ENCODE peak calls at places on chromosomes 5 and 9, in eight cellular contexts. One of them, this sample, is unnamed.
A peak's percentile ranks its signal among the peaks of the same experiment; 100 is the strongest.

GRCh38 chr5:90293931-90294330 is 115.6 kb downstream of the CETN3 start:
- DNase-seq in AML-193: no peak
- DNase-seq in CD4-positive, alpha-beta T cell: no peak
- DNase-seq in AG04450: no peak
- DNase-seq in amniotic stem cell: no peak
- DNase-seq in esophagus muscularis mucosa: no peak
- DNase-seq in activated naive CD8-positive, alpha-beta T cell treated with anti-CD3 and anti-CD28 coated beads, Interleukin-2, amount 50 U/mL, for 24 hours: no peak
- DNase-seq in NCI-H2029: no peak
- DNase-seq in this sample: peak; percentile 35

GRCh38 chr5:51859624-51860023 is 476.4 kb downstream of the ISL1 start:
- DNase-seq in esophagus muscularis mucosa: no peak
- DNase-seq in activated naive CD8-positive, alpha-beta T cell treated with anti-CD3 and anti-CD28 coated beads, Interleukin-2, amount 50 U/mL, for 24 hours: no peak
- DNase-seq in AG04450: no peak
- DNase-seq in amniotic stem cell: no peak
- DNase-seq in CD4-positive, alpha-beta T cell: no peak
- DNase-seq in NCI-H2029: no peak
- DNase-seq in AML-193: no peak
- DNase-seq in this sample: no peak

GRCh38 chr5:7763621-7764072 is 87.3 kb downstream of the CFAP90 start:
- DNase-seq in esophagus muscularis mucosa: peak; percentile 91
- DNase-seq in AG04450: no peak
- DNase-seq in NCI-H2029: peak; percentile 57
- DNase-seq in AML-193: no peak
- DNase-seq in activated naive CD8-positive, alpha-beta T cell treated with anti-CD3 and anti-CD28 coated beads, Interleukin-2, amount 50 U/mL, for 24 hours: no peak
- DNase-seq in CD4-positive, alpha-beta T cell: no peak
- DNase-seq in amniotic stem cell: no peak
- DNase-seq in this sample: no peak

GRCh38 chr9:108786756-108787663 is 68.8 kb downstream of the ACTL7B start:
- DNase-seq in CD4-positive, alpha-beta T cell: no peak
- DNase-seq in AG04450: no peak
- DNase-seq in NCI-H2029: no peak
- DNase-seq in esophagus muscularis mucosa: no peak
- DNase-seq in activated naive CD8-positive, alpha-beta T cell treated with anti-CD3 and anti-CD28 coated beads, Interleukin-2, amount 50 U/mL, for 24 hours: no peak
- DNase-seq in AML-193: no peak
- DNase-seq in amniotic stem cell: peak; percentile 35
- DNase-seq in this sample: peak; percentile 83

GRCh38 chr9:124831642-124832364 is 21.5 kb upstream of the WDR38 start:
- DNase-seq in NCI-H2029: no peak
- DNase-seq in esophagus muscularis mucosa: no peak
- DNase-seq in AG04450: no peak
- DNase-seq in activated naive CD8-positive, alpha-beta T cell treated with anti-CD3 and anti-CD28 coated beads, Interleukin-2, amount 50 U/mL, for 24 hours: no peak
- DNase-seq in AML-193: no peak
- DNase-seq in CD4-positive, alpha-beta T cell: no peak
- DNase-seq in amniotic stem cell: no peak
- DNase-seq in this sample: no peak

GRCh38 chr9:136578915-136579637 is 33.2 kb upstream of the NOTCH1 start:
- DNase-seq in AG04450: no peak
- DNase-seq in CD4-positive, alpha-beta T cell: no peak
- DNase-seq in NCI-H2029: no peak
- DNase-seq in amniotic stem cell: no peak
- DNase-seq in AML-193: no peak
- DNase-seq in esophagus muscularis mucosa: no peak
- DNase-seq in activated naive CD8-positive, alpha-beta T cell treated with anti-CD3 and anti-CD28 coated beads, Interleukin-2, amount 50 U/mL, for 24 hours: no peak
- DNase-seq in this sample: no peak

GRCh38 chr5:115522832-115523365 is 21.7 kb downstream of the FEM1C start:
- DNase-seq in AG04450: no peak
- DNase-seq in AML-193: no peak
- DNase-seq in activated naive CD8-positive, alpha-beta T cell treated with anti-CD3 and anti-CD28 coated beads, Interleukin-2, amount 50 U/mL, for 24 hours: no peak
- DNase-seq in amniotic stem cell: no peak
- DNase-seq in CD4-positive, alpha-beta T cell: no peak
- DNase-seq in esophagus muscularis mucosa: no peak
- DNase-seq in NCI-H2029: no peak
- DNase-seq in this sample: no peak

GRCh38 chr5:7638456-7638855 is 212.5 kb downstream of the CFAP90 start:
- DNase-seq in NCI-H2029: no peak
- DNase-seq in CD4-positive, alpha-beta T cell: no peak
- DNase-seq in AML-193: no peak
- DNase-seq in esophagus muscularis mucosa: peak; percentile 34
- DNase-seq in AG04450: no peak
- DNase-seq in activated naive CD8-positive, alpha-beta T cell treated with anti-CD3 and anti-CD28 coated beads, Interleukin-2, amount 50 U/mL, for 24 hours: no peak
- DNase-seq in amniotic stem cell: no peak
- DNase-seq in this sample: no peak

GRCh38 chr5:106940986-106941385 is 729.8 kb downstream of the EFNA5 start:
- DNase-seq in esophagus muscularis mucosa: no peak
- DNase-seq in CD4-positive, alpha-beta T cell: no peak
- DNase-seq in amniotic stem cell: no peak
- DNase-seq in NCI-H2029: no peak
- DNase-seq in AML-193: no peak
- DNase-seq in activated naive CD8-positive, alpha-beta T cell treated with anti-CD3 and anti-CD28 coated beads, Interleukin-2, amount 50 U/mL, for 24 hours: no peak
- DNase-seq in AG04450: no peak
- DNase-seq in this sample: no peak

GRCh38 chr5:55691265-55692105 is 20.6 kb downstream of the SLC38A9 start:
- DNase-seq in CD4-positive, alpha-beta T cell: no peak
- DNase-seq in activated naive CD8-positive, alpha-beta T cell treated with anti-CD3 and anti-CD28 coated beads, Interleukin-2, amount 50 U/mL, for 24 hours: no peak
- DNase-seq in esophagus muscularis mucosa: no peak
- DNase-seq in AG04450: no peak
- DNase-seq in amniotic stem cell: peak; percentile 14
- DNase-seq in NCI-H2029: peak; percentile 18
- DNase-seq in AML-193: peak; percentile 37
- DNase-seq in this sample: peak; percentile 23

GRCh38 chr5:174309131-174309845 is 263.8 kb downstream of the NSG2 start:
- DNase-seq in AML-193: no peak
- DNase-seq in CD4-positive, alpha-beta T cell: no peak
- DNase-seq in esophagus muscularis mucosa: no peak
- DNase-seq in activated naive CD8-positive, alpha-beta T cell treated with anti-CD3 and anti-CD28 coated beads, Interleukin-2, amount 50 U/mL, for 24 hours: no peak
- DNase-seq in NCI-H2029: no peak
- DNase-seq in AG04450: no peak
- DNase-seq in amniotic stem cell: no peak
- DNase-seq in this sample: no peak

GRCh38 chr5:55160493-55161209 is 680 bp downstream of the GPX8 start:
- DNase-seq in AML-193: no peak
- DNase-seq in amniotic stem cell: peak; percentile 87
- DNase-seq in esophagus muscularis mucosa: peak; percentile 93
- DNase-seq in activated naive CD8-positive, alpha-beta T cell treated with anti-CD3 and anti-CD28 coated beads, Interleukin-2, amount 50 U/mL, for 24 hours: no peak
- DNase-seq in NCI-H2029: no peak
- DNase-seq in AG04450: peak; percentile 93
- DNase-seq in CD4-positive, alpha-beta T cell: no peak
- DNase-seq in this sample: peak; percentile 84

GRCh38 chr5:126014691-126015090 is 408.5 kb upstream of the GRAMD2B start:
- DNase-seq in AML-193: no peak
- DNase-seq in activated naive CD8-positive, alpha-beta T cell treated with anti-CD3 and anti-CD28 coated beads, Interleukin-2, amount 50 U/mL, for 24 hours: no peak
- DNase-seq in AG04450: no peak
- DNase-seq in amniotic stem cell: no peak
- DNase-seq in esophagus muscularis mucosa: no peak
- DNase-seq in NCI-H2029: no peak
- DNase-seq in CD4-positive, alpha-beta T cell: no peak
- DNase-seq in this sample: no peak

GRCh38 chr5:20536339-20536738 is 548.3 kb upstream of the CDH18 start:
- DNase-seq in AG04450: no peak
- DNase-seq in amniotic stem cell: no peak
- DNase-seq in CD4-positive, alpha-beta T cell: no peak
- DNase-seq in NCI-H2029: no peak
- DNase-seq in activated naive CD8-positive, alpha-beta T cell treated with anti-CD3 and anti-CD28 coated beads, Interleukin-2, amount 50 U/mL, for 24 hours: no peak
- DNase-seq in AML-193: peak; percentile 56
- DNase-seq in esophagus muscularis mucosa: no peak
- DNase-seq in this sample: no peak

This sample was measured in foreskin keratinocyte.